ENCODE peak calls at places on chromosomes 5 and 9, in ten cellular contexts. N is endothelial cell of umbilical vein, F is PC-3, A is left ventricle myocardium inferior, U is kidney, V is left lung, B is LNCaP clone FGC, O is dorsolateral prefrontal cortex, J is breast epithelium, X is lung. W is an unnamed sample.

GRCh38 chr9:134378901-134379338 is 52.7 kb downstream of the RXRA start:
- DNase-seq in N (no peak), U (no peak), O (no peak), F (peak), A (peak), X (no peak), B (peak), J (peak), V (no peak), W (no peak)

GRCh38 chr5:156640751-156641241 is 209.3 kb upstream of the PPP1R2B start:
- DNase-seq in A (no peak), X (no peak), O (no peak), V (no peak), F (no peak), J (no peak), N (no peak), B (no peak), U (no peak), W (no peak)

GRCh38 chr9:27519466-27520465 is 4.3 kb upstream of the IFNK start:
- DNase-seq in O (no peak), B (no peak), A (no peak), U (no peak), X (no peak), V (no peak), F (peak), J (no peak), N (no peak), W (no peak)

GRCh38 chr9:99296375-99296951 is 74.4 kb downstream of the SEC61B start:
- DNase-seq in V (peak), U (peak), X (no peak), N (no peak), B (no peak), O (peak), F (no peak), A (peak), J (no peak), W (no peak)

GRCh38 chr5:119290161-119290569 is 65.7 kb upstream of the TNFAIP8 start:
- DNase-seq in F (no peak), J (no peak), X (no peak), B (no peak), O (no peak), V (no peak), A (no peak), U (no peak), N (no peak), W (no peak)

GRCh38 chr5:96067902-96068614 is 106.4 kb upstream of the ELL2 start:
- DNase-seq in O (no peak), A (no peak), F (peak), B (no peak), X (no peak), V (no peak), N (peak), J (no peak), U (no peak), W (peak)

GRCh38 chr5:88923623-88924619 is 40.9 kb upstream of the MEF2C start:
- DNase-seq in B (no peak), F (no peak), U (no peak), V (no peak), A (no peak), X (no peak), J (no peak), O (no peak), N (no peak), W (no peak)

GRCh38 chr5:143842920-143843319 is 31.0 kb downstream of the HMHB1 start:
- DNase-seq in A (no peak), F (no peak), J (no peak), V (no peak), B (no peak), N (no peak), O (no peak), X (no peak), U (no peak), W (no peak)

GRCh38 chr9:2180171-2180570 is 165.0 kb downstream of the SMARCA2 start:
- DNase-seq in F (no peak), J (no peak), O (no peak), X (no peak), A (no peak), V (no peak), U (no peak), B (no peak), N (no peak), W (no peak)

GRCh38 chr9:133553978-133554713 is 19.6 kb downstream of the ADAMTSL2 start:
- DNase-seq in V (no peak), U (no peak), A (no peak), N (no peak), O (no peak), J (no peak), X (no peak), B (no peak), F (no peak), W (no peak)

GRCh38 chr9:134494905-134495304 is 146.7 kb upstream of the COL5A1 start:
- DNase-seq in J (no peak), X (no peak), A (no peak), B (no peak), O (peak), U (peak), V (peak), F (no peak), N (no peak), W (no peak)

GRCh38 chr5:53052499-53052898 is 57.1 kb downstream of the MOCS2 start:
- DNase-seq in J (no peak), F (no peak), B (no peak), N (no peak), A (no peak), V (no peak), U (no peak), X (no peak), O (no peak), W (no peak)
- TF ChIP-seq CTCF in J (no peak), F (no peak), B (no peak), N (no peak), A (no peak), V (no peak), U (no peak), X (no peak), O (no peak), W (no peak)

GRCh38 chr5:170534177-170534576 is 30.4 kb downstream of the KCNIP1 start:
- DNase-seq in X (no peak), J (no peak), A (no peak), F (peak), U (no peak), B (no peak), N (no peak), V (no peak), O (no peak), W (no peak)
- H3K4me3 ChIP-seq in X (no peak), J (no peak), A (no peak), F (no peak), U (no peak), B (no peak), N (no peak), V (no peak), O (no peak), W (no peak)

GRCh38 chr5:108481355-108481931 is 99.5 kb upstream of the FBXL17 start:
- DNase-seq in O (no peak), B (peak), F (peak), V (no peak), J (no peak), U (no peak), X (no peak), A (no peak), N (peak), W (peak)
- TF ChIP-seq CTCF in O (peak), B (peak), F (peak), V (no peak), J (no peak), U (peak), X (peak), A (peak), N (peak), W (peak)

DNA sequence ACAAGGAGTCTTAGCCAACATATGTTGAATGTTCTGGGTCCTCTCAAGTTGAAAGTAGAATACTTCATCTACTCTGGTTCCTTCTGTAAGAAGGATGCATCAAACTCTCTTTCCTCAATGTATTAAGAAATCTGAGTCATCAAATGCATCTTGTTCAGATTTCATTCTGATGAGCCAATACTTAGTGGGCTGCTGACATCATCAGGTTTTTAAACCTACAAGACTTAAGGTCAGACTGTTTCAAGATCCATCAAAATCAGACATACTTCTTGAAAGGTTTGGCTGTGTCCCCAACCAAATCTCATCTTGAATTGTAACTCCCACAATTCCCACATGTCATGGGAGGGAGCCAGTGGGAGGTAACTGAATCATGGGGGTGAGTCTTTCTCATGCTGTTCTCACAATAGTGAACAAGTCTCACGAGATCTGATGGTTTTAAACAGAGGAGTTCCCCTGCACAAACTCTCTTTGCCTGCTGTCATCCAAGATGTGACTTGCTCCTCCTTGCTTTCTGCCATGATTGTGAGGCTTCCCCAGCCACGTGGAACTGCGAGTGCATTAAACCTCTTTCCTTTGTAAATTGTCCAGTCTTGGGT is 168.8 kb downstream of the RAPGEF6 start:
- DNase-seq in J (no peak), B (no peak), V (no peak), A (no peak), N (no peak), X (no peak), O (no peak), F (peak), U (no peak), W (peak)
- H3K4me3 ChIP-seq in J (no peak), B (no peak), V (no peak), A (no peak), N (no peak), X (no peak), O (no peak), F (no peak), U (no peak), W (no peak)

GRCh38 chr5:147234098-147234824 is 565 bp upstream of the STK32A start:
- DNase-seq in F (no peak), N (no peak), B (no peak), J (no peak), O (no peak), U (no peak), X (no peak), A (no peak), V (no peak), W (no peak)

GRCh38 chr5:147240266-147240985 is 5.6 kb downstream of the STK32A start:
- DNase-seq in U (no peak), B (no peak), J (no peak), N (no peak), O (no peak), F (no peak), V (no peak), A (no peak), X (no peak), W (no peak)

DNA sequence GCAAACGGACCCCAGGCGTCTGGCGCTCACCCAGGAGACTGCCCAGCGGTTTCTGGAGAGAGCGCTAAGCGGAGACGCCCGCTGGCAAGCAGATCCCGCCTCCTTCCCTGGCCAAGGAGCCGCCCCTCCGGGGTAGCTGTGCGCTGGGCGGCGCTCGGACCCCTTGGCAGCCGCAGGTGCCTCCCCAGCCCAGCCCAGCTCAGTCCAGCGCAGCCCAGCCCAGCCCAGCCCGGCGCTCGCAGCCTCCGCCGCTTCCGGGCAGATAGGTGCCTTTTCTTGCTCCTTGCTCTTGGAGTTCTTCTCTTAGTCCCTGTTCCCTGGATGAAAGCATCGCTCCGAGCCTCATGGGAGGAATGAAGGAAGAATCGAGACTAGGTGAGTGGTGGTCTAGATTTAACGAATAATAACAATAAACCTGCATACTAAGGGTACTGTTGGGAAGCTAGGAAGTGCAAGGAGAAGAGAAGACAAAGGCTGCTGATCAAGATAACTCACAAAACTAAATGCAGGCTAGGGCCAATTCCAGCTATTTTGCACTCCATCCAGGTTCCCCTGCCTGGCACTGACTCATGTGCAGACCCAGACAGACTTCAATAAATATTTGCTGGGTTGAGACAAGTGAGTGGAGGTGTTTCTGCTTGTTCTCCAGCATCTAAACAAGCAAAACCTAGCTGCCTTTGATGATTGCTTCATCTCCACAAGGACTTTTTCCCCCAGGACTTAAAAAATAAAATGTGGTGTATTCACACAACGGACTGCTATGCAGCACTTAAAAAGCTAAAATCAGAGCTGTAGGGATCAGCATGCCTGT is at the start of gene STK32A:
- DNase-seq in F (peak), A (peak), X (peak), U (peak), O (peak), V (peak), B (no peak), J (no peak), N (peak), W (no peak)
- TF ChIP-seq CTCF in F (peak), A (no peak), X (no peak), U (peak), O (no peak), V (no peak), B (peak), J (no peak), N (no peak), W (no peak)

DNA sequence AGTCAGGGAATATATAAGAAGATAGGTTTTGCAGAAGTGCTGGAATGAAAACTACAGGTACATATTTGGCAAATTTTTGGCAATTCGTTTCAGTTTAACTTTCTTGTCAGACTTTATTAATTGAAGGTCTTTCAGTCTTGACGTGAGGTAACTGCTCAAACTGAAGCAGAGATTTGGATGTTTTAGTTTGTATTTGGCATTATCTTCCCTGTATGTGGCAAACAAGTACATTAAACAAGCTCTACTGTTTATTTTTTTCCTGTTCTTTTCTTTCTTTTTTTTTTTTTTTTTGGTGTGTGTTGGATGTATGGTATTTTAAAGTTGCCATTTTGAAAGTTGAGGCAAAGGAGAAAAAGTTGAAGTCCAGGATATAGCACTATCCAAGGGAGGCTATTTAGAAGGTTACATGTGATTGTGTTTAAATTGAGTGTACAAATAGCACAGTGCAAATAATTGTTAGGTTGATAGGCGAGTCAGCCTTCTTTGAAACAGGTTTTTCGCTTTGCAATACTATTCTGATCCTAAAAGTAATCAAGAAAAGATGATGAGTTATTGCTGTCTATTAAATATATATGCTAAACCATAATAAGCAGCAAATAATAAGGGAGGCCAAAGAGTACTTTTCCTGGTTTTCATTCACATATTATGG is 2.2 kb downstream of the PBX3 start:
- DNase-seq in U (no peak), F (no peak), O (no peak), V (no peak), J (no peak), B (no peak), A (no peak), X (no peak), N (peak), W (no peak)
- H3K4me3 ChIP-seq in U (no peak), F (peak), O (peak), V (peak), J (peak), B (no peak), A (peak), X (no peak), N (peak), W (peak)

DNA sequence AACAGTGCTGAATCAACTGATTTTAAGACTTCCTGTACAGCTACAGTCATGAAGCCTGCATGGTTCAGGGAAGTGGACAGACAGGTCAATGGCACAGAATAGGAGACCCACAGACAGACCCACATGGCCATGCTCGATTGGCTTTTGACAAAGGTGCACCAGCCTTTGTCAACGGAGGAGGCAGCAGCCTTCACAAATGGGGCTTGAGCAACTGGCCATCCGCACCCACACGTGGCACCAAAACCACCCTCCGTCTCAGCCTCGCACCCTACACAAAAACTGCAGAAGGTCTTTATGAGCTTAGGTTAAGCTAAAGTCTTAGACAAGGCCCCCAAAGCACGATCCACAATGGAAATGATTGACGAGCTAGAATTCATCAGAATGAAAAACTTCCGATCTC is 59.5 kb upstream of the UBAC1 start:
- DNase-seq in O (no peak), X (no peak), F (no peak), B (no peak), V (no peak), A (peak), N (no peak), J (no peak), U (no peak), W (no peak)
- TF ChIP-seq CTCF in O (no peak), X (no peak), F (no peak), B (no peak), V (no peak), A (no peak), N (no peak), J (no peak), U (no peak), W (no peak)

GRCh38 chr5:32187675-32188074 is 13.6 kb upstream of the GOLPH3 start:
- DNase-seq in J (no peak), B (no peak), A (no peak), X (no peak), N (no peak), F (no peak), V (no peak), O (no peak), U (no peak), W (no peak)

GRCh38 chr5:32193591-32193990 is 19.5 kb upstream of the GOLPH3 start:
- DNase-seq in B (peak), V (peak), N (peak), J (peak), A (peak), U (peak), O (peak), X (peak), F (peak), W (peak)

GRCh38 chr5:32195265-32195664 is 21.1 kb upstream of the GOLPH3 start:
- DNase-seq in O (no peak), N (no peak), B (no peak), J (no peak), X (no peak), F (no peak), V (no peak), A (no peak), U (no peak), W (no peak)

GRCh38 chr5:32190094-32190493 is 16.0 kb upstream of the GOLPH3 start:
- DNase-seq in J (no peak), N (no peak), V (no peak), O (no peak), F (no peak), B (no peak), U (no peak), A (peak), X (no peak), W (no peak)
- H3K4me3 ChIP-seq in J (no peak), N (no peak), V (no peak), O (no peak), F (no peak), B (no peak), U (no peak), A (no peak), X (no peak), W (no peak)

DNA sequence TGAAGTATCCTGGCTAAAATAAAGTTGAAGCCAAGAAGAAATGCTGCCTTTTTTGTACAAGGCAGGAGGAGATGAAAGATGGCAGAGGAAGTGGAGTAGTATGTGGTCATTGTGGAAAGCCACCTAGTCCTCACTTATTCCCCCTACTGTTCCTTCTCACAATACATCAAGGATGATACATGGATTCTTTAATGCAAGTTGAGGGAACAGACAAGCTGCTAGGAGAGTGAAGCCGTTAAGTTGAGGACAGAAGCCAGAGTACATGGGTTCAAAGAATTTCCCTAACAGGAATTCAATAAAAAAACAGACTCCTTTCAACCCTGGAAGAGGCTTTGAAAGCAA is 73.8 kb downstream of the MRPS27 start:
- DNase-seq in U (no peak), F (no peak), J (no peak), O (no peak), B (no peak), N (peak), V (no peak), A (no peak), X (no peak), W (no peak)
- TF ChIP-seq CTCF in U (no peak), F (no peak), J (no peak), O (no peak), B (peak), N (peak), V (no peak), A (no peak), X (no peak), W (peak)